ENCODE peak calls at places on chromosomes 3 and 15, in four cellular contexts. Q is Peyer's patch, U is A549, S is heart left ventricle. C is an unnamed sample.

GRCh38 chr3:119294889-119295769 is 946 bp downstream of the ARHGAP31 start:
- DNase-seq in S (peak; percentile 43), Q (peak; percentile 74), U (peak; percentile 28), C (no peak)

GRCh38 chr3:9346141-9346540 is 16.7 kb upstream of the THUMPD3 start:
- DNase-seq in U (no peak), S (no peak), Q (peak; percentile 50), C (no peak)

GRCh38 chr3:120461416-120461815 is 10.6 kb upstream of the FSTL1 start:
- DNase-seq in S (no peak), U (no peak), Q (no peak), C (no peak)

GRCh38 chr3:31092748-31093607 is 198.5 kb upstream of the GADL1 start:
- DNase-seq in U (no peak), Q (no peak), S (peak; percentile 11), C (no peak)

GRCh38 chr3:12139111-12139511 is 19.6 kb downstream of the TIMP4 start:
- DNase-seq in Q (no peak), U (peak; percentile 68), S (peak; percentile 22), C (no peak)

GRCh38 chr15:96924570-96924969 is 594.1 kb downstream of the NR2F2 start:
- DNase-seq in Q (no peak), U (no peak), S (no peak), C (no peak)

GRCh38 chr15:51842852-51843737 is 13.6 kb downstream of the TMOD3 start:
- DNase-seq in S (no peak), U (peak; percentile 81), Q (peak; percentile 64), C (no peak)

GRCh38 chr3:139281512-139282196 is 62.2 kb upstream of the MRPS22 start:
- DNase-seq in S (no peak), U (no peak), Q (no peak), C (no peak)

GRCh38 chr15:53833134-53833624 is 73.7 kb upstream of the WDR72 start:
- DNase-seq in S (peak; percentile 30), Q (no peak), U (peak; percentile 49), C (no peak)

GRCh38 chr3:30660128-30660525 is 53.7 kb downstream of the TGFBR2 start:
- DNase-seq in Q (no peak), U (no peak), S (no peak), C (no peak)

GRCh38 chr3:44235604-44236484 is 5.8 kb upstream of the TOPAZ1 start:
- DNase-seq in Q (peak; percentile 81), U (peak; percentile 83), S (peak; percentile 41), C (peak; percentile 36)

GRCh38 chr15:43229977-43230376 is 9.2 kb upstream of the EPB42 start:
- DNase-seq in Q (no peak), S (no peak), U (no peak), C (no peak)
- TF ChIP-seq POLR2A in Q (no peak), S (no peak), U (no peak), C (no peak)

GRCh38 chr3:46927718-46928073 is 48.8 kb downstream of the CCDC12 start:
- DNase-seq in S (no peak), U (no peak), Q (no peak), C (no peak)
- H3K4me1 ChIP-seq in S (peaks cover 95% of the 10 kb centered on the region), U (peaks cover 71% of the 10 kb centered on the region), Q (peaks cover 58% of the 10 kb centered on the region), C (peaks cover 34% of the 10 kb centered on the region)

DNA sequence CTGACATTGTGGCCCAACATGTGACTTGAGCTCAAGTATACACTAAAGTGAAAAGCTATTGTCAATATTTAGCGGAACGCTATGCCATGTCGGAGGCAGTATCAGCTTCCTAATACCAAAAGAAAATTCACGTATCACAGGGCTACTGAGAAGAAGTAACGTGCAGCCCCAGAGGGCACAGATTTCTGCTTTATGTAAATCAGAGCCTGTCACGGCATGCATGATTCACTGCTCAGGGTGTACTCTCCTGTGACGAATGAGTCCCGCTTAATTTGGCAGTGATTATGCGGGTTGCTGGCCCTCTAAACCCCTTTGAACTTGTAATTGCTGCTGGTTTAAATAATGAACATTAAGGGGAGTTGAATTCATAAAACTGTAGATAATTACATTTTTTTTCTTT is 85.3 kb downstream of the MEIS2 start:
- DNase-seq in S (no peak), Q (no peak), U (no peak), C (no peak)
- H3K4me3 ChIP-seq in S (no peak overlapping the region), Q (no peak overlapping the region), U (no peak overlapping the region), C (no peak overlapping the region)

DNA sequence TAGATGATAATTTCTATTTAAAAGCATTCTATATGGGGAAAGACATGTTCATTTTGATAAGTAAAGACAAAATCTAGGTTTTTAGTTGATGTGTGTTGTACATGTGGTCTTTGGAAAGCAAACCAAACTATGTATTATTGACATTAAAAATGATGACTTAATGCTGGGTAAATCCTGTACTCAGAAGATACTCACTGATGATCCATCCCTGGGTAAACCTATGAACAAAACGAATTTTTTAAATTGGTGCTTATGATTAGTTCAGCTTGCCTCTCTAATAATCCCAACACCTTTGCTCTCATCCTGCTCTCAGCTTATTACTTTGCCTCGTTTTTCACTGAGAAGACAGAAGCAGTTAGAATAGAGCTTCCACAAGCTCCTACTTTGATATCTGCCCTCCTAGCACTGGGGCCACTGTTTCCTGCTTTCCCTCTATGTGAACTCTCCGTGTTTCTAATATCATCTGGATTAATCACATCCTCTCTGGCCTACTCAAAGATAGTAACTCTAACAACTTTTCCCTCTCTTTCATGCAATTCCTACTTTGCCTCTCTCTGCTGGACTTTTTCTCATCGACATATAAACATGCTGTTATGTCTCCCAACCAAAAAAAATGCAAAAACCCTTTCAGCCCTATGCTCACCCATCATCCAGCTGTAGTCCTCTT is 29.3 kb downstream of the RARRES1 start:
- DNase-seq in U (no peak), Q (no peak), S (no peak), C (no peak)
- TF ChIP-seq POLR2A in U (no peak), Q (no peak), S (no peak), C (no peak)

DNA sequence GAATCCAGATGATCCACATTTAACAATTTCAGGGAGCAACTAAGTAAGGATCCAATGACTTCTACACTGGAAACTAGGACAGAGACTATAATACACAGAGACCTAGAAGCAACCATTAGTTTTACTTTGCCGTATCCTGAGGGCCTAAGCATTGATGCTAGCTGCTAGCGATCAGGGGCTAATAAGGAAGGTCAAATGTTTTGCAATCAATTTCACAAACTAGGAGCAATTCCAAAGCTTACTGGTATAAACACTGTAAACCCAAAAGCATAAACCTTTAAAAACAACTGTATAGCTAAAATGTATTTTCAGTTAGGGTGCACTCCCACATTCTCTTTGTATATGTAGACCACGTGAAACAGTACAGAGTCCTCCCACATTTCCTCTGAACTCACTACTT is 31.5 kb downstream of the FBN1 start:
- DNase-seq in Q (no peak), U (no peak), S (no peak), C (no peak)
- H3K4me1 ChIP-seq in Q (no peaks in the 10 kb centered on the region), U (no peaks in the 10 kb centered on the region), S (no peaks in the 10 kb centered on the region), C (no peaks in the 10 kb centered on the region)

C was measured in right lobe of liver.